ENCODE peak calls at places on chromosomes 13 and 19, in six cellular contexts. One of them, this sample, is unnamed.

GRCh38 chr13:106132216-106132615 is 403.2 kb downstream of the EFNB2 start:
- DNase-seq in WTC11: no peak
- DNase-seq in type B pancreatic cell: no peak
- DNase-seq in breast epithelium: no peak
- DNase-seq in activated B cell treated with CpG ODN at 0.5 μM for 24 hours: no peak
- DNase-seq in endothelial cell: no peak
- DNase-seq in this sample: no peak

GRCh38 chr19:47542030-47542475 is 27.2 kb upstream of the NAPA start:
- DNase-seq in WTC11: no peak
- DNase-seq in type B pancreatic cell: no peak
- DNase-seq in breast epithelium: no peak
- DNase-seq in activated B cell treated with CpG ODN at 0.5 μM for 24 hours: no peak
- DNase-seq in endothelial cell: no peak
- DNase-seq in this sample: no peak

GRCh38 chr13:27083183-27083582 is 88.4 kb downstream of the USP12 start:
- DNase-seq in WTC11: no peak
- DNase-seq in type B pancreatic cell: no peak
- DNase-seq in breast epithelium: no peak
- DNase-seq in activated B cell treated with CpG ODN at 0.5 μM for 24 hours: no peak
- DNase-seq in endothelial cell: no peak
- DNase-seq in this sample: no peak

GRCh38 chr13:59458908-59459579 is 704.7 kb downstream of the DIAPH3 start:
- DNase-seq in WTC11: no peak
- DNase-seq in type B pancreatic cell: no peak
- DNase-seq in breast epithelium: no peak
- DNase-seq in activated B cell treated with CpG ODN at 0.5 μM for 24 hours: no peak
- DNase-seq in endothelial cell: no peak
- DNase-seq in this sample: no peak

GRCh38 chr19:45972081-45972943 is 1.4 kb downstream of the NOVA2 start:
- DNase-seq in WTC11: no peak
- DNase-seq in type B pancreatic cell: no peak
- DNase-seq in breast epithelium: no peak
- DNase-seq in activated B cell treated with CpG ODN at 0.5 μM for 24 hours: no peak
- DNase-seq in endothelial cell: no peak
- DNase-seq in this sample: no peak

GRCh38 chr13:78376033-78376432 is 227.3 kb downstream of the POU4F1 start:
- DNase-seq in WTC11: no peak
- DNase-seq in type B pancreatic cell: no peak
- DNase-seq in breast epithelium: no peak
- DNase-seq in activated B cell treated with CpG ODN at 0.5 μM for 24 hours: no peak
- DNase-seq in endothelial cell: no peak
- DNase-seq in this sample: no peak

GRCh38 chr19:2391118-2391725 is 31.2 kb downstream of the TMPRSS9 start:
- DNase-seq in WTC11: no peak
- DNase-seq in type B pancreatic cell: no peak
- DNase-seq in breast epithelium: no peak
- DNase-seq in activated B cell treated with CpG ODN at 0.5 μM for 24 hours: no peak
- DNase-seq in endothelial cell: peak; percentile 26
- DNase-seq in this sample: no peak

GRCh38 chr19:54707932-54708331 is 16.3 kb upstream of the KIR3DL3 start:
- DNase-seq in WTC11: no peak
- DNase-seq in type B pancreatic cell: no peak
- DNase-seq in breast epithelium: no peak
- DNase-seq in activated B cell treated with CpG ODN at 0.5 μM for 24 hours: no peak
- DNase-seq in endothelial cell: no peak
- DNase-seq in this sample: no peak

GRCh38 chr13:78660130-78660857 is 1.3 kb upstream of the OBI1 start:
- DNase-seq in WTC11: no peak
- DNase-seq in type B pancreatic cell: no peak
- DNase-seq in breast epithelium: no peak
- DNase-seq in activated B cell treated with CpG ODN at 0.5 μM for 24 hours: no peak
- DNase-seq in endothelial cell: peak; percentile 25
- DNase-seq in this sample: no peak

GRCh38 chr13:66553391-66553790 is 676.7 kb downstream of the PCDH9 start:
- DNase-seq in WTC11: no peak
- DNase-seq in type B pancreatic cell: no peak
- DNase-seq in breast epithelium: no peak
- DNase-seq in activated B cell treated with CpG ODN at 0.5 μM for 24 hours: no peak
- DNase-seq in endothelial cell: no peak
- DNase-seq in this sample: no peak

GRCh38 chr13:28049215-28049614 is 51.2 kb downstream of the FLT3 start:
- DNase-seq in WTC11: no peak
- DNase-seq in type B pancreatic cell: no peak
- DNase-seq in breast epithelium: no peak
- DNase-seq in activated B cell treated with CpG ODN at 0.5 μM for 24 hours: no peak
- DNase-seq in endothelial cell: no peak
- DNase-seq in this sample: no peak

GRCh38 chr13:100440756-100441421 is 147.7 kb downstream of the GGACT start:
- DNase-seq in WTC11: no peak
- DNase-seq in type B pancreatic cell: no peak
- DNase-seq in breast epithelium: no peak
- DNase-seq in activated B cell treated with CpG ODN at 0.5 μM for 24 hours: no peak
- DNase-seq in endothelial cell: no peak
- DNase-seq in this sample: no peak

GRCh38 chr19:36679455-36679854 is 8.0 kb upstream of the ZNF567 start:
- DNase-seq in WTC11: no peak
- DNase-seq in type B pancreatic cell: no peak
- DNase-seq in breast epithelium: no peak
- DNase-seq in activated B cell treated with CpG ODN at 0.5 μM for 24 hours: no peak
- DNase-seq in endothelial cell: no peak
- DNase-seq in this sample: no peak

GRCh38 chr19:45598267-45599011 is 3.6 kb downstream of the GPR4 start:
- DNase-seq in WTC11: no peak
- DNase-seq in type B pancreatic cell: no peak
- DNase-seq in breast epithelium: no peak
- DNase-seq in activated B cell treated with CpG ODN at 0.5 μM for 24 hours: no peak
- DNase-seq in endothelial cell: peak; percentile 35
- DNase-seq in this sample: no peak

GRCh38 chr19:53511933-53512374 is 26.0 kb upstream of the ZNF331 start:
- DNase-seq in WTC11: peak; percentile 91
- DNase-seq in type B pancreatic cell: no peak
- DNase-seq in breast epithelium: peak; percentile 28
- DNase-seq in activated B cell treated with CpG ODN at 0.5 μM for 24 hours: peak; percentile 28
- DNase-seq in endothelial cell: peak; percentile 79
- DNase-seq in this sample: no peak

GRCh38 chr19:14318873-14319272 is 62.4 kb upstream of the ADGRE5 start:
- DNase-seq in WTC11: peak; percentile 72
- DNase-seq in type B pancreatic cell: no peak
- DNase-seq in breast epithelium: no peak
- DNase-seq in activated B cell treated with CpG ODN at 0.5 μM for 24 hours: no peak
- DNase-seq in endothelial cell: peak; percentile 23
- DNase-seq in this sample: no peak

GRCh38 chr19:5718579-5719273 is 1.2 kb downstream of the LONP1 start:
- DNase-seq in WTC11: no peak
- DNase-seq in type B pancreatic cell: no peak
- DNase-seq in breast epithelium: no peak
- DNase-seq in activated B cell treated with CpG ODN at 0.5 μM for 24 hours: no peak
- DNase-seq in endothelial cell: no peak
- DNase-seq in this sample: no peak

GRCh38 chr13:42151781-42152180 is 103.3 kb downstream of the DGKH start:
- DNase-seq in WTC11: no peak
- DNase-seq in type B pancreatic cell: no peak
- DNase-seq in breast epithelium: no peak
- DNase-seq in activated B cell treated with CpG ODN at 0.5 μM for 24 hours: no peak
- DNase-seq in endothelial cell: no peak
- DNase-seq in this sample: no peak

GRCh38 chr19:37954421-37954874 is 47.4 kb downstream of the SIPA1L3 start:
- DNase-seq in WTC11: no peak
- DNase-seq in type B pancreatic cell: no peak
- DNase-seq in breast epithelium: no peak
- DNase-seq in activated B cell treated with CpG ODN at 0.5 μM for 24 hours: no peak
- DNase-seq in endothelial cell: no peak
- DNase-seq in this sample: no peak

GRCh38 chr19:38846097-38846496 is 3.7 kb downstream of the HNRNPL start:
- DNase-seq in WTC11: no peak
- DNase-seq in type B pancreatic cell: no peak
- DNase-seq in breast epithelium: no peak
- DNase-seq in activated B cell treated with CpG ODN at 0.5 μM for 24 hours: no peak
- DNase-seq in endothelial cell: no peak
- DNase-seq in this sample: no peak

GRCh38 chr13:21079761-21080730 is 18.7 kb upstream of the LATS2 start:
- DNase-seq in WTC11: no peak
- DNase-seq in type B pancreatic cell: no peak
- DNase-seq in breast epithelium: no peak
- DNase-seq in activated B cell treated with CpG ODN at 0.5 μM for 24 hours: no peak
- DNase-seq in endothelial cell: peak; percentile 31
- DNase-seq in this sample: no peak

DNA sequence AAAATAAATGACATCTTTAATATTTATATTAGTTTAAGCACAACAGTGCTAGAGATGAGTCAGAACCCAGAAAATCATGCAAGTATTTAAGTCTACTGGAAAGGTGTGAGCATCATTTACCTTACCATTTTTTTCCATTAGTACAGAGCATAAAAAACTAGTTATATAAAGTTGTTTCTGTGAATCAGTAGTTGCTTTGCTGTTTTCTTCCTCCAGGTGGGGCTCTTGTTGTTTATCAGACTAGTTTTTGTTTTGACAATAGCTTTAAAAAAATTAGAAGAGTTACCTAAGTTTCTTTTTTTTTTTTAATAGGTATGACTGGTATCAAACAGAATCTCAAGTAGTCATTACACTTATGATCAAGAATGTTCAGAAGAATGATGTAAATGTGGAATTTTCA is 12.7 kb downstream of the SUGT1 start:
- DNase-seq in WTC11: no peak
- DNase-seq in type B pancreatic cell: no peak
- DNase-seq in breast epithelium: no peak
- DNase-seq in activated B cell treated with CpG ODN at 0.5 μM for 24 hours: no peak
- DNase-seq in endothelial cell: no peak
- DNase-seq in this sample: no peak
- TF ChIP-seq CTCF in WTC11: no peak
- TF ChIP-seq CTCF in type B pancreatic cell: peak; percentile 74
- TF ChIP-seq CTCF in breast epithelium: no peak
- TF ChIP-seq CTCF in activated B cell treated with CpG ODN at 0.5 μM for 24 hours: no peak
- TF ChIP-seq CTCF in endothelial cell: peak; percentile 51
- TF ChIP-seq CTCF in this sample: no peak

GRCh38 chr13:53204598-53204997 is 176.0 kb downstream of the OLFM4 start:
- DNase-seq in WTC11: no peak
- DNase-seq in type B pancreatic cell: no peak
- DNase-seq in breast epithelium: no peak
- DNase-seq in activated B cell treated with CpG ODN at 0.5 μM for 24 hours: no peak
- DNase-seq in endothelial cell: no peak
- DNase-seq in this sample: no peak

GRCh38 chr13:53200498-53201453 is 172.2 kb downstream of the OLFM4 start:
- DNase-seq in WTC11: peak; percentile 90
- DNase-seq in type B pancreatic cell: peak; percentile 86
- DNase-seq in breast epithelium: no peak
- DNase-seq in activated B cell treated with CpG ODN at 0.5 μM for 24 hours: no peak
- DNase-seq in endothelial cell: peak; percentile 92
- DNase-seq in this sample: no peak

GRCh38 chr13:53198699-53199098 is 170.1 kb downstream of the OLFM4 start:
- DNase-seq in WTC11: no peak
- DNase-seq in type B pancreatic cell: no peak
- DNase-seq in breast epithelium: no peak
- DNase-seq in activated B cell treated with CpG ODN at 0.5 μM for 24 hours: no peak
- DNase-seq in endothelial cell: no peak
- DNase-seq in this sample: no peak

GRCh38 chr13:53200075-53200474 is 171.5 kb downstream of the OLFM4 start:
- DNase-seq in WTC11: no peak
- DNase-seq in type B pancreatic cell: no peak
- DNase-seq in breast epithelium: no peak
- DNase-seq in activated B cell treated with CpG ODN at 0.5 μM for 24 hours: no peak
- DNase-seq in endothelial cell: no peak
- DNase-seq in this sample: no peak

DNA sequence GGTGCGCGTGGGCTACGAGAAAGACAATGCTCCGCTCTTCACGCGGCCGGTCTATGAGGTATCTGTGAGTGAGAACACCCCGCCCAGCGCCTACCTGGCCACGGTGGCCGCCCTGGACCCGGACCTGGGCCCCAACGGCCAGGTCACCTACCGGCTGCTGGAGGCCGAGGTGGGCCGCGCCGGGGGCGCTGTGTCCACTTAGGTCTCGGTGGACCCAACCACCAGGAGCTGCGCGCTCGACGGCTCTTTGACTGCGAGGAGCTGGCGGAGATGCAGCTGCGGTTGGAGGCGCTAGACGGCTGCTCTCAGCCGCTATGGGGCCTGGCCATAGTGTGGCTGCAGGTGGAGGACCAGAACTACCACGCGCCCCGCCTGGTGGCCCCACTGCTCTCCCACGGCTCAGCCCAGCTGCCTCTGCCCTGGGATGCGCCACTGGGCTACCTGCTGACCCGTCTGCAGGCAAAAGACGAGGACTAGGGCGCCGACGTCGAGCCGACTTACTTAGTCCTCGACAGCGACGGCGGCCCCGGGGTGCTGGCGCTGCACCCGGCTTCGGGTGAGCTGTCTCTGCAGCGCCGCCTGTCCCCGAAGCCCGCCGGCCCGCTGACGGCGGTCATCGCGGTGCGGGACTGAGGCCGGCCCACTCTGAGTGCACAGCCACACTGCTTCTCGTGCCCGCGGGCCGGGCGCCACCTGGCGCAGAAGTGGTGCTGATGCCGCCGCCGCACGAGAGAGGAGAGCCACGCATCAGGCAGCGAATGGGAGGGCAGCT is 173.0 kb downstream of the OLFM4 start:
- DNase-seq in WTC11: peak; percentile 65
- DNase-seq in type B pancreatic cell: peak; percentile 71
- DNase-seq in breast epithelium: no peak
- DNase-seq in activated B cell treated with CpG ODN at 0.5 μM for 24 hours: no peak
- DNase-seq in endothelial cell: peak; percentile 10
- DNase-seq in this sample: no peak
- TF ChIP-seq CTCF in WTC11: peak; percentile 25
- TF ChIP-seq CTCF in type B pancreatic cell: peak; percentile 59
- TF ChIP-seq CTCF in breast epithelium: no peak
- TF ChIP-seq CTCF in activated B cell treated with CpG ODN at 0.5 μM for 24 hours: no peak
- TF ChIP-seq CTCF in endothelial cell: peak; percentile 49
- TF ChIP-seq CTCF in this sample: no peak

GRCh38 chr13:50085063-50085462 is 69.8 kb downstream of the KCNRG start:
- DNase-seq in WTC11: no peak
- DNase-seq in type B pancreatic cell: no peak
- DNase-seq in breast epithelium: no peak
- DNase-seq in activated B cell treated with CpG ODN at 0.5 μM for 24 hours: no peak
- DNase-seq in endothelial cell: no peak
- DNase-seq in this sample: no peak
- TF ChIP-seq CTCF in WTC11: peak; percentile 40
- TF ChIP-seq CTCF in type B pancreatic cell: peak; percentile 88
- TF ChIP-seq CTCF in breast epithelium: peak; percentile 68
- TF ChIP-seq CTCF in activated B cell treated with CpG ODN at 0.5 μM for 24 hours: peak; percentile 64
- TF ChIP-seq CTCF in endothelial cell: peak; percentile 98
- TF ChIP-seq CTCF in this sample: no peak

GRCh38 chr19:18477974-18478373 is 40.0 kb upstream of the ISYNA1 start:
- DNase-seq in WTC11: no peak
- DNase-seq in type B pancreatic cell: no peak
- DNase-seq in breast epithelium: no peak
- DNase-seq in activated B cell treated with CpG ODN at 0.5 μM for 24 hours: no peak
- DNase-seq in endothelial cell: no peak
- DNase-seq in this sample: no peak

GRCh38 chr19:18476507-18477041 is 38.6 kb upstream of the ISYNA1 start:
- DNase-seq in WTC11: no peak
- DNase-seq in type B pancreatic cell: no peak
- DNase-seq in breast epithelium: no peak
- DNase-seq in activated B cell treated with CpG ODN at 0.5 μM for 24 hours: no peak
- DNase-seq in endothelial cell: no peak
- DNase-seq in this sample: no peak

GRCh38 chr19:18478545-18479311 is 40.8 kb upstream of the ISYNA1 start:
- DNase-seq in WTC11: no peak
- DNase-seq in type B pancreatic cell: no peak
- DNase-seq in breast epithelium: peak; percentile 64
- DNase-seq in activated B cell treated with CpG ODN at 0.5 μM for 24 hours: no peak
- DNase-seq in endothelial cell: peak; percentile 31
- DNase-seq in this sample: peak; percentile 98

GRCh38 chr19:18475762-18476331 is 37.9 kb upstream of the ISYNA1 start:
- DNase-seq in WTC11: no peak
- DNase-seq in type B pancreatic cell: no peak
- DNase-seq in breast epithelium: no peak
- DNase-seq in activated B cell treated with CpG ODN at 0.5 μM for 24 hours: no peak
- DNase-seq in endothelial cell: no peak
- DNase-seq in this sample: no peak

GRCh38 chr19:18477042-18477760 is 39.3 kb upstream of the ISYNA1 start:
- DNase-seq in WTC11: no peak
- DNase-seq in type B pancreatic cell: no peak
- DNase-seq in breast epithelium: no peak
- DNase-seq in activated B cell treated with CpG ODN at 0.5 μM for 24 hours: no peak
- DNase-seq in endothelial cell: no peak
- DNase-seq in this sample: no peak
- TF ChIP-seq CTCF in WTC11: no peak
- TF ChIP-seq CTCF in type B pancreatic cell: peak; percentile 45
- TF ChIP-seq CTCF in breast epithelium: no peak
- TF ChIP-seq CTCF in activated B cell treated with CpG ODN at 0.5 μM for 24 hours: no peak
- TF ChIP-seq CTCF in endothelial cell: no peak
- TF ChIP-seq CTCF in this sample: no peak

This sample was measured in lower leg skin.